ENCODE peak calls at places on chromosomes 2 and 18, in six cellular contexts. One of them, this sample, is unnamed. For H3K27me3, the result is how much of the 10 kb centered on the place peaks cover.

GRCh38 chr2:42999391-42999811 is 207.0 kb upstream of the HAAO start:
- DNase-seq in kidney epithelial cell: no peak
- DNase-seq in pancreas: peak
- DNase-seq in Panc1: no peak
- DNase-seq in lung: no peak
- DNase-seq in hepatocyte: peak
- DNase-seq in this sample: no peak

GRCh38 chr2:88184762-88185161 is 14.6 kb downstream of the THNSL2 start:
- DNase-seq in kidney epithelial cell: no peak
- DNase-seq in pancreas: no peak
- DNase-seq in Panc1: no peak
- DNase-seq in lung: no peak
- DNase-seq in hepatocyte: no peak
- DNase-seq in this sample: no peak

GRCh38 chr2:239738159-239738558 is 287.0 kb downstream of the NDUFA10 start:
- DNase-seq in kidney epithelial cell: no peak
- DNase-seq in pancreas: no peak
- DNase-seq in Panc1: no peak
- DNase-seq in lung: no peak
- DNase-seq in hepatocyte: no peak
- DNase-seq in this sample: no peak

GRCh38 chr18:22088029-22088428 is 81.4 kb upstream of the GATA6 start:
- DNase-seq in kidney epithelial cell: no peak
- DNase-seq in pancreas: peak
- DNase-seq in Panc1: no peak
- DNase-seq in lung: peak
- DNase-seq in hepatocyte: no peak
- DNase-seq in this sample: no peak

GRCh38 chr2:105790467-105791118 is 45.9 kb downstream of the NCK2 start:
- DNase-seq in kidney epithelial cell: no peak
- DNase-seq in pancreas: no peak
- DNase-seq in Panc1: no peak
- DNase-seq in lung: no peak
- DNase-seq in hepatocyte: peak
- DNase-seq in this sample: no peak

GRCh38 chr2:172427990-172428840 is 829 bp downstream of the ITGA6 start:
- DNase-seq in kidney epithelial cell: no peak
- DNase-seq in pancreas: peak
- DNase-seq in Panc1: no peak
- DNase-seq in lung: peak
- DNase-seq in hepatocyte: peak
- DNase-seq in this sample: peak

GRCh38 chr18:2699001-2699400 is 43.5 kb downstream of the SMCHD1 start:
- DNase-seq in kidney epithelial cell: no peak
- DNase-seq in pancreas: no peak
- DNase-seq in Panc1: no peak
- DNase-seq in lung: no peak
- DNase-seq in hepatocyte: no peak
- DNase-seq in this sample: no peak

GRCh38 chr2:231557571-231558217 is 27.4 kb upstream of the NMUR1 start:
- DNase-seq in kidney epithelial cell: peak
- DNase-seq in pancreas: peak
- DNase-seq in Panc1: peak
- DNase-seq in lung: peak
- DNase-seq in hepatocyte: peak
- DNase-seq in this sample: peak

GRCh38 chr2:172404824-172405223 is 22.6 kb upstream of the ITGA6 start:
- DNase-seq in kidney epithelial cell: no peak
- DNase-seq in pancreas: no peak
- DNase-seq in Panc1: no peak
- DNase-seq in lung: no peak
- DNase-seq in hepatocyte: no peak
- DNase-seq in this sample: peak

GRCh38 chr2:205180730-205181129 is 501.6 kb upstream of the NRP2 start:
- DNase-seq in kidney epithelial cell: no peak
- DNase-seq in pancreas: no peak
- DNase-seq in Panc1: no peak
- DNase-seq in lung: no peak
- DNase-seq in hepatocyte: no peak
- DNase-seq in this sample: no peak

GRCh38 chr2:152925540-152926448 is 207.4 kb downstream of the ARL6IP6 start:
- DNase-seq in kidney epithelial cell: no peak
- DNase-seq in pancreas: peak
- DNase-seq in Panc1: peak
- DNase-seq in lung: peak
- DNase-seq in hepatocyte: peak
- DNase-seq in this sample: peak

GRCh38 chr2:233329489-233330135 is 22.0 kb downstream of the SAG start:
- DNase-seq in kidney epithelial cell: no peak
- DNase-seq in pancreas: no peak
- DNase-seq in Panc1: no peak
- DNase-seq in lung: no peak
- DNase-seq in hepatocyte: no peak
- DNase-seq in this sample: no peak

GRCh38 chr18:23631746-23632145 is 31.0 kb downstream of the ANKRD29 start:
- DNase-seq in kidney epithelial cell: no peak
- DNase-seq in pancreas: no peak
- DNase-seq in Panc1: no peak
- DNase-seq in lung: no peak
- DNase-seq in hepatocyte: no peak
- DNase-seq in this sample: no peak

GRCh38 chr2:96325038-96325883 is at the start of gene ITPRIPL1:
- DNase-seq in kidney epithelial cell: no peak
- DNase-seq in pancreas: no peak
- DNase-seq in Panc1: no peak
- DNase-seq in lung: no peak
- DNase-seq in hepatocyte: peak
- DNase-seq in this sample: peak

GRCh38 chr2:236343400-236344161 is 79.4 kb upstream of the ASB18 start:
- DNase-seq in kidney epithelial cell: peak
- DNase-seq in pancreas: peak
- DNase-seq in Panc1: peak
- DNase-seq in lung: peak
- DNase-seq in hepatocyte: peak
- DNase-seq in this sample: peak

GRCh38 chr2:39174022-39174421 is 53.2 kb upstream of the SOS1 start:
- DNase-seq in kidney epithelial cell: no peak
- DNase-seq in pancreas: no peak
- DNase-seq in Panc1: no peak
- DNase-seq in lung: no peak
- DNase-seq in hepatocyte: no peak
- DNase-seq in this sample: no peak

GRCh38 chr2:12759248-12759647 is 42.5 kb downstream of the TRIB2 start:
- DNase-seq in kidney epithelial cell: peak
- DNase-seq in pancreas: no peak
- DNase-seq in Panc1: no peak
- DNase-seq in lung: no peak
- DNase-seq in hepatocyte: no peak
- DNase-seq in this sample: no peak

GRCh38 chr2:231676243-231676642 is 32.1 kb upstream of the PTMA start:
- DNase-seq in kidney epithelial cell: no peak
- DNase-seq in pancreas: no peak
- DNase-seq in Panc1: no peak
- DNase-seq in lung: no peak
- DNase-seq in hepatocyte: no peak
- DNase-seq in this sample: no peak

GRCh38 chr2:73870084-73870483 is 22.7 kb upstream of the ACTG2 start:
- DNase-seq in kidney epithelial cell: no peak
- DNase-seq in pancreas: no peak
- DNase-seq in Panc1: no peak
- DNase-seq in lung: peak
- DNase-seq in hepatocyte: peak
- DNase-seq in this sample: no peak

GRCh38 chr2:191846787-191847620 is at the start of gene CAVIN2:
- DNase-seq in kidney epithelial cell: no peak
- DNase-seq in pancreas: peak
- DNase-seq in Panc1: no peak
- DNase-seq in lung: peak
- DNase-seq in hepatocyte: peak
- DNase-seq in this sample: no peak

GRCh38 chr2:224687156-224687555 is 29.0 kb downstream of the CCDC195 start:
- DNase-seq in kidney epithelial cell: no peak
- DNase-seq in pancreas: no peak
- DNase-seq in Panc1: no peak
- DNase-seq in lung: no peak
- DNase-seq in hepatocyte: no peak
- DNase-seq in this sample: no peak

GRCh38 chr2:135317375-135317774 is 213.6 kb downstream of the ZRANB3 start:
- DNase-seq in kidney epithelial cell: no peak
- DNase-seq in pancreas: no peak
- DNase-seq in Panc1: no peak
- DNase-seq in lung: no peak
- DNase-seq in hepatocyte: no peak
- DNase-seq in this sample: no peak

GRCh38 chr2:31344447-31344846 is 70.1 kb downstream of the XDH start:
- DNase-seq in kidney epithelial cell: no peak
- DNase-seq in pancreas: no peak
- DNase-seq in Panc1: no peak
- DNase-seq in lung: no peak
- DNase-seq in hepatocyte: no peak
- DNase-seq in this sample: no peak

GRCh38 chr2:98664323-98664722 is 55.9 kb downstream of the UNC50 start:
- DNase-seq in kidney epithelial cell: no peak
- DNase-seq in pancreas: no peak
- DNase-seq in Panc1: no peak
- DNase-seq in lung: peak
- DNase-seq in hepatocyte: no peak
- DNase-seq in this sample: no peak

DNA sequence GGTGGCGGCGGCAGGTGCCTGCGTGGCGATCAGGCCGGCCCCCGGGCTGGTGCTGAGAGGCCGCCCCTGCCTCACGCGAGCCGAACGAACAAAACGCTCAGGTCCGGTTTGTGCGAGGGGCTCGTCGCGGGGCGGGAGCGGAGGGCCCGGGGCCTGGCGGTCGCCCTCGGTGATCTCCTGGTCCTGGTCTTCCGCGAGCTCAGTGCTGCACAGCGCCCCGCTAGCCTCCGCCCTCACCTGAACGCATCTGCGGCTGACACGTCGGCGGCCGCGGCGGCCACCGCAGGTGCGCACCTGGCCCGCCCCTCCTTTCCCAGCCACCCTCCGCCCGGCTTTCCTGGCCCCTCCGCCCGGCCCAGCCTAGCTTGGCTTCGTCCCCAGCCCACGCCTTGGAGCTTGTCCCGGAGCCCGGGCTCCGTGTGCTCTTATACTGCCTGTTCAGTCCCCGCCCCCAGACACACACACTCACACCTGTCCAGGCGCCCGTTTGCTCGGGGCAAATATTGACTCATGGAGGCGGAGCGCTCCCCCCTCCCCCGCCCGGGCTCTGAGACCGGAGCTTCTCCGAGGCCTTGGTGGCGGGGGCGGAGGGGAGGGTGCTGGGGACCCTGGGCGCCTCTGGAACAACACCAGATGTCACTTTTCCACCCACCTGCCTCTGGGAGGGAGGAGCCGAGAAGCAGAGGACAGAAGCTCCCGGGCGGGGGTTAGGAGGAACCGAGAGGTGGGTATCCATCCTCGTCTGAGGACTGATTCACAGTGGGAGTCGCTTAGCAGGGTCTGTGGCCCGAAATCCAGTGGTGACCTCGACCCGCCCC is 8.6 kb upstream of the CRYBA2 start:
- DNase-seq in kidney epithelial cell: no peak
- DNase-seq in pancreas: peak
- DNase-seq in Panc1: no peak
- DNase-seq in lung: peak
- DNase-seq in hepatocyte: peak
- DNase-seq in this sample: no peak
- H3K27me3 ChIP-seq in kidney epithelial cell: half or more
- H3K27me3 ChIP-seq in pancreas: under half
- H3K27me3 ChIP-seq in Panc1: under half
- H3K27me3 ChIP-seq in lung: under half
- H3K27me3 ChIP-seq in hepatocyte: half or more
- H3K27me3 ChIP-seq in this sample: under half

DNA sequence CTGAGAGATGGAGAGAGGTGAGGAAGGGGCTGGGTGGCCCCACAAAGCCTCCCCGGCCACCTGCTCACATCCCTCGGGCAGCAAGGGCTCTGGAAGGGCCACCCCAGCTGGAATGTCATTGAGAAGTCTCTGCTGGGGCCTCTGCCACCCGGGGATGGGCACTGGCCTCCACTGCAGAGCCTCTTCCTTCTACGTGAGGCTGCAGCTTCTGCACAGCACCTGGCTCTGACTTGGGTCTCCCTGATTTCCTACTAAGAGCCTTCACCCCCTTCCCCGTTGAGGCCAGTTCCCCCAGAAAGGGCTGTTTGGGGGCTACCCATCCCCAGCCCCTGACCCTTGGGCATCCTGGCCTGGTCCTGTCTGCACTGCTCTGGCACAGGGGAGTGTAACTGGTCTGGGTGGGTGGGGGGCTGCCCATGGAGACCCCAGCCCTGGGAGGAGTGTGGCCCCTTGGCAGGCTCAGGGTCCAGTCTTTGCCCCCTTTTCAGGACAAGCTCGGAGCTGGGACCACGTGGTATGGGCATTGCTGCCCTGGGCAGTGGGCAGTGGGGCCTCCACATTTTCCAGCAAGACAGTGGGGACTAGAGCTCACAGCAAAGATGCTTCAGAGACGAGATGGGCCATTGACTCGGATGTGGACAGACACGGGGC is 5.6 kb downstream of the PDCD1 start:
- DNase-seq in kidney epithelial cell: no peak
- DNase-seq in pancreas: peak
- DNase-seq in Panc1: no peak
- DNase-seq in lung: no peak
- DNase-seq in hepatocyte: no peak
- DNase-seq in this sample: no peak
- H3K27me3 ChIP-seq in kidney epithelial cell: under half
- H3K27me3 ChIP-seq in pancreas: under half
- H3K27me3 ChIP-seq in Panc1: under half
- H3K27me3 ChIP-seq in lung: under half
- H3K27me3 ChIP-seq in hepatocyte: under half
- H3K27me3 ChIP-seq in this sample: under half

DNA sequence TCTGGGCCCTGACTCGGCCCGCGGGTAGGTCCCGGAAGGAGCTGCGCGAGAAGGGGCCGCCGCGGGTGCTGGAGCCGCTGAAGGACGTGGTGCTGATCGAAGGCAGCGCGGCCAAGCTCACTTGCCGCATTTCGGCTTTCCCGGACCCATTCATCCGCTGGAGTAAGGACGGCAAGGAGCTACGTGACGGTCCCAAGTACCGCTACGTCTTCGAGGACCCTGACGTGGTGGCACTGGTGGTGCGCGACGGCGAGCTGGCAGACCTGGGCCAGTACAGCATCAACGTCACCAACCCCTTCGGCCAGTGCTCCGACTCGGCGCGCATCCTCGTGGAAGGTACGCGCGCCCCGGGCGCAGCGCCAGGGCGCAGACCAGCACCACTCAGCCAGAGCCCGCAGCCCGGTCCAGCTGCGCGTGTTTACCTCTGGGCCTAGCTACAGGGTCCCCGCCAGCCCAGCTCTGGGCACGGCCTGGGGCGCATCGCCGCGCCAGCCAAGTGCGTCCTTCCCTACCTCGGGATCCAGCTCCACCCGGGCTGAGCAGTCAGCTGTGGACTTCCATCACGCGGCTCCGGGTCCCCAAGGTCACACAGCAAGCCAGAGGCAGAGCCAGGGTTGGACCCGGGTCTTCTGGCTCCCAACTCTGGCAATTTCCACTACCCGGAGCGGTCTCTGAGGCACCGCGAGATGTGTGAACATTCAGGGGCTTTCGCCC is 1.8 kb upstream of the GMPPA start:
- DNase-seq in kidney epithelial cell: no peak
- DNase-seq in pancreas: peak
- DNase-seq in Panc1: no peak
- DNase-seq in lung: no peak
- DNase-seq in hepatocyte: no peak
- DNase-seq in this sample: no peak
- H3K27me3 ChIP-seq in kidney epithelial cell: half or more
- H3K27me3 ChIP-seq in pancreas: under half
- H3K27me3 ChIP-seq in Panc1: under half
- H3K27me3 ChIP-seq in lung: under half
- H3K27me3 ChIP-seq in hepatocyte: half or more
- H3K27me3 ChIP-seq in this sample: under half

GRCh38 chr2:20663196-20664070 is 3.5 kb upstream of the GDF7 start:
- DNase-seq in kidney epithelial cell: no peak
- DNase-seq in pancreas: no peak
- DNase-seq in Panc1: no peak
- DNase-seq in lung: no peak
- DNase-seq in hepatocyte: no peak
- DNase-seq in this sample: no peak
- H3K27me3 ChIP-seq in kidney epithelial cell: half or more
- H3K27me3 ChIP-seq in pancreas: under half
- H3K27me3 ChIP-seq in Panc1: under half
- H3K27me3 ChIP-seq in lung: under half
- H3K27me3 ChIP-seq in hepatocyte: half or more
- H3K27me3 ChIP-seq in this sample: under half

This sample was measured in HAP-1.